ENCODE peak calls at places on chromosomes 12 and 14, in five cellular contexts. Z, I, E, Q and L are unnamed samples.

GRCh38 chr12:27319394-27319793 is 13.2 kb upstream of the BMAL2 start:
- DNase-seq in Z (no peak), I (peak; percentile 85), E (no peak), Q (no peak), L (no peak)

GRCh38 chr14:23579739-23580138 is 1.1 kb upstream of the JPH4 start:
- DNase-seq in Z (no peak), I (no peak), E (no peak), Q (no peak), L (no peak)

GRCh38 chr14:23147676-23148075 is 28.6 kb upstream of the CEBPE start:
- DNase-seq in Z (no peak), I (peak; percentile 64), E (no peak), Q (no peak), L (no peak)

GRCh38 chr12:23245186-23245585 is 620.2 kb downstream of the ETNK1 start:
- DNase-seq in Z (no peak), I (no peak), E (no peak), Q (no peak), L (no peak)

GRCh38 chr14:21185506-21185905 is 29.6 kb upstream of the OR5AU1 start:
- DNase-seq in Z (no peak), I (peak; percentile 17), E (no peak), Q (no peak), L (no peak)

GRCh38 chr12:9674226-9674590 is 4.7 kb downstream of the CLEC2D start:
- DNase-seq in Z (peak; percentile 35), I (no peak), E (no peak), Q (no peak), L (no peak)

GRCh38 chr12:116135209-116135930 is 142.1 kb downstream of the MED13L start:
- DNase-seq in Z (no peak), I (peak; percentile 77), E (no peak), Q (no peak), L (peak; percentile 37)

GRCh38 chr12:101856030-101856429 is 21.4 kb upstream of the DRAM1 start:
- DNase-seq in Z (no peak), I (no peak), E (no peak), Q (no peak), L (peak; percentile 40)

GRCh38 chr14:69571879-69572633 is 2.6 kb downstream of the CCDC177 start:
- DNase-seq in Z (peak; percentile 59), I (peak; percentile 44), E (peak; percentile 38), Q (peak; percentile 91), L (peak; percentile 53)

GRCh38 chr14:75989134-75989533 is 3.6 kb downstream of the IFT43 start:
- DNase-seq in Z (no peak), I (peak; percentile 82), E (no peak), Q (no peak), L (no peak)